ENCODE peak calls at places on chromosome 1, in nine cellular contexts. Y is fibroblast of lung; O is GM12865; R is OCI-LY7; B is astrocyte of the spinal cord; W is effector memory CD4-positive, alpha-beta T cell; E is Peyer's patch; F is kidney; M is colonic mucosa. H is an unnamed sample.

GRCh38 chr1:180652791-180653190 is 21.0 kb downstream of the XPR1 start:
- DNase-seq in B (no peak), F (no peak), R (no peak), O (no peak), M (no peak), W (no peak), Y (peak; percentile 50), E (no peak), H (no peak)

GRCh38 chr1:222129041-222129440 is 387.2 kb upstream of the DUSP10 start:
- DNase-seq in M (no peak), B (no peak), F (no peak), Y (no peak), R (no peak), O (no peak), W (no peak), E (no peak), H (no peak)

GRCh38 chr1:43329995-43330751 is 7.4 kb upstream of the MPL start:
- DNase-seq in M (no peak), B (peak; percentile 84), Y (peak; percentile 88), W (no peak), F (peak; percentile 82), R (no peak), O (peak; percentile 34), E (peak; percentile 55), H (no peak)

GRCh38 chr1:67836769-67837168 is 3.5 kb upstream of the GNG12 start:
- DNase-seq in W (no peak), Y (no peak), F (no peak), B (no peak), E (no peak), O (no peak), R (no peak), M (no peak), H (no peak)

GRCh38 chr1:12658531-12659453 is 14.9 kb downstream of the AADACL4 start:
- DNase-seq in B (peak; percentile 74), Y (peak; percentile 56), O (peak; percentile 73), E (peak; percentile 89), F (no peak), R (peak; percentile 75), W (peak; percentile 34), M (peak; percentile 82), H (peak; percentile 72)

GRCh38 chr1:205922806-205923205 is 20.4 kb downstream of the SLC26A9 start:
- DNase-seq in E (peak; percentile 8), R (no peak), O (no peak), W (no peak), M (no peak), F (no peak), B (no peak), Y (no peak), H (no peak)

GRCh38 chr1:83901547-83902155 is 97.3 kb downstream of the TTLL7 start:
- DNase-seq in M (peak; percentile 64), W (no peak), O (no peak), R (no peak), B (peak; percentile 66), E (peak; percentile 49), F (no peak), Y (peak; percentile 88), H (peak; percentile 73)

GRCh38 chr1:42877380-42877779 is 31.0 kb downstream of the ZNF691 start:
- DNase-seq in Y (no peak), R (no peak), E (no peak), O (no peak), B (no peak), M (no peak), F (no peak), W (no peak), H (no peak)

GRCh38 chr1:93395195-93395594 is 49.5 kb downstream of the DR1 start:
- DNase-seq in R (no peak), M (no peak), E (no peak), W (no peak), O (no peak), Y (peak; percentile 24), B (no peak), F (no peak), H (no peak)

GRCh38 chr1:241706257-241706656 is 54.2 kb downstream of the WDR64 start:
- DNase-seq in Y (peak; percentile 26), O (no peak), F (no peak), W (no peak), R (no peak), E (no peak), M (no peak), B (no peak), H (no peak)

GRCh38 chr1:232875536-232875935 is 70.3 kb downstream of the MAP10 start:
- DNase-seq in E (no peak), Y (no peak), M (no peak), F (no peak), W (no peak), O (no peak), B (no peak), R (no peak), H (no peak)

GRCh38 chr1:119653839-119654170 is 5.7 kb upstream of the ZNF697 start:
- DNase-seq in M (no peak), O (no peak), W (no peak), R (no peak), E (no peak), B (peak; percentile 15), Y (peak; percentile 53), F (no peak), H (no peak)

GRCh38 chr1:185813401-185813979 is 79.3 kb downstream of the HMCN1 start:
- DNase-seq in W (no peak), M (peak; percentile 41), O (peak; percentile 41), B (peak; percentile 79), Y (peak; percentile 56), F (no peak), E (no peak), R (peak; percentile 52), H (no peak)

GRCh38 chr1:1433804-1434130 is 1.7 kb upstream of the VWA1 start:
- DNase-seq in R (no peak), W (no peak), F (peak; percentile 91), E (no peak), Y (peak; percentile 79), O (no peak), M (peak; percentile 43), B (peak; percentile 73), H (no peak)

GRCh38 chr1:160539896-160540858 is 17.1 kb upstream of the SLAMF6 start:
- DNase-seq in W (peak; percentile 44), F (no peak), O (peak; percentile 93), M (peak; percentile 77), B (no peak), R (peak; percentile 85), E (peak; percentile 84), Y (no peak), H (peak; percentile 72)

GRCh38 chr1:90417139-90417538 is 300.0 kb downstream of the BARHL2 start:
- DNase-seq in R (no peak), W (no peak), B (peak; percentile 54), F (no peak), E (no peak), Y (peak; percentile 63), M (no peak), O (no peak), H (no peak)

GRCh38 chr1:90413519-90413918 is 303.6 kb downstream of the BARHL2 start:
- DNase-seq in B (no peak), R (no peak), W (no peak), M (no peak), E (no peak), O (no peak), Y (no peak), F (no peak), H (no peak)

GRCh38 chr1:90412563-90412962 is 304.5 kb downstream of the BARHL2 start:
- DNase-seq in M (no peak), E (no peak), F (no peak), W (no peak), Y (no peak), O (no peak), B (no peak), R (no peak), H (no peak)

GRCh38 chr1:90411155-90411554 is 305.9 kb downstream of the BARHL2 start:
- DNase-seq in M (peak; percentile 19), W (no peak), B (no peak), O (no peak), E (no peak), F (no peak), Y (no peak), R (no peak), H (no peak)

GRCh38 chr1:90414201-90414600 is 302.9 kb downstream of the BARHL2 start:
- DNase-seq in E (no peak), Y (no peak), R (no peak), W (no peak), F (no peak), M (no peak), O (no peak), B (no peak), H (no peak)
- H3K4me3 ChIP-seq in E (no peak overlapping the region), Y (no peak overlapping the region), R (no peak overlapping the region), W (no peak overlapping the region), F (no peak overlapping the region), M (no peak overlapping the region), O (no peak overlapping the region), B (no peak overlapping the region), H (no peak overlapping the region)

GRCh38 chr1:202016022-202016624 is 5.7 kb downstream of the ELF3 start:
- DNase-seq in R (no peak), M (peak; percentile 47), B (peak; percentile 29), Y (peak; percentile 31), O (no peak), F (no peak), W (no peak), E (peak; percentile 53), H (no peak)

GRCh38 chr1:202016717-202017384 is 6.5 kb downstream of the ELF3 start:
- DNase-seq in W (no peak), E (no peak), R (no peak), B (no peak), F (peak; percentile 1), Y (no peak), O (no peak), M (peak; percentile 44), H (no peak)

GRCh38 chr1:202018476-202019234 is 8.3 kb downstream of the ELF3 start:
- DNase-seq in M (peak; percentile 89), F (peak; percentile 89), O (no peak), Y (peak; percentile 20), R (no peak), W (no peak), E (peak; percentile 86), B (no peak), H (peak; percentile 94)

GRCh38 chr1:202018226-202018475 is 7.8 kb downstream of the ELF3 start:
- DNase-seq in F (peak; percentile 82), Y (no peak), E (no peak), R (no peak), B (no peak), W (no peak), M (no peak), O (no peak), H (no peak)

GRCh38 chr1:202017385-202018225 is 7.2 kb downstream of the ELF3 start:
- DNase-seq in Y (no peak), W (no peak), R (no peak), M (peak; percentile 93), B (no peak), F (peak; percentile 64), O (no peak), E (peak; percentile 89), H (peak; percentile 71)
- H3K4me3 ChIP-seq in Y (no peak overlapping the region), W (no peak overlapping the region), R (no peak overlapping the region), M (peak overlapping the region; percentile 2), B (no peak overlapping the region), F (no peak overlapping the region), O (no peak overlapping the region), E (peak overlapping the region; percentile 67), H (no peak overlapping the region)

GRCh38 chr1:52692697-52693096 is 5.5 kb downstream of the COA7 start:
- DNase-seq in F (no peak), B (no peak), M (no peak), E (no peak), O (no peak), W (no peak), Y (no peak), R (no peak), H (no peak)
- H3K4me3 ChIP-seq in F (no peak overlapping the region), B (no peak overlapping the region), M (no peak overlapping the region), E (no peak overlapping the region), O (no peak overlapping the region), W (no peak overlapping the region), Y (no peak overlapping the region), R (no peak overlapping the region), H (no peak overlapping the region)

GRCh38 chr1:10649484-10650201 is 146.8 kb downstream of the CASZ1 start:
- DNase-seq in B (no peak), M (no peak), O (no peak), R (no peak), E (no peak), Y (no peak), W (no peak), F (no peak), H (no peak)
- H3K4me3 ChIP-seq in B (no peak overlapping the region), M (no peak overlapping the region), O (no peak overlapping the region), R (no peak overlapping the region), E (no peak overlapping the region), Y (no peak overlapping the region), W (no peak overlapping the region), F (no peak overlapping the region), H (no peak overlapping the region)

H was measured in pancreas.